ENCODE peak calls at places on chromosomes 1 and 21, in four cellular contexts. One of them, this sample, is unnamed.

GRCh38 chr1:200706109-200706720 is 32.5 kb upstream of the CAMSAP2 start:
- DNase-seq in H1: no peak
- DNase-seq in GM12892: no peak
- DNase-seq in GM12878: no peak
- DNase-seq in this sample: no peak

GRCh38 chr1:18941221-18942141 is 15.0 kb downstream of the IFFO2 start:
- DNase-seq in H1: no peak
- DNase-seq in GM12892: no peak
- DNase-seq in GM12878: no peak
- DNase-seq in this sample: no peak

GRCh38 chr1:180691322-180691721 is 59.5 kb downstream of the XPR1 start:
- DNase-seq in H1: no peak
- DNase-seq in GM12892: no peak
- DNase-seq in GM12878: no peak
- DNase-seq in this sample: no peak

GRCh38 chr21:44582055-44582454 is 1.7 kb upstream of the KRTAP10-5 start:
- DNase-seq in H1: no peak
- DNase-seq in GM12892: no peak
- DNase-seq in GM12878: no peak
- DNase-seq in this sample: no peak

GRCh38 chr1:204723131-204723787 is 37.7 kb upstream of the LRRN2 start:
- DNase-seq in H1: no peak
- DNase-seq in GM12892: no peak
- DNase-seq in GM12878: no peak
- DNase-seq in this sample: no peak

GRCh38 chr1:30419246-30419720 is 304.1 kb downstream of the MATN1 start:
- DNase-seq in H1: no peak
- DNase-seq in GM12892: no peak
- DNase-seq in GM12878: no peak
- DNase-seq in this sample: no peak

GRCh38 chr1:83882906-83883305 is 116.0 kb downstream of the TTLL7 start:
- DNase-seq in H1: no peak
- DNase-seq in GM12892: no peak
- DNase-seq in GM12878: no peak
- DNase-seq in this sample: no peak

GRCh38 chr1:22280526-22280925 is 137.6 kb upstream of the WNT4 start:
- DNase-seq in H1: no peak
- DNase-seq in GM12892: no peak
- DNase-seq in GM12878: no peak
- DNase-seq in this sample: no peak

GRCh38 chr1:200982071-200982945 is 41.2 kb downstream of the KIF21B start:
- DNase-seq in H1: no peak
- DNase-seq in GM12892: no peak
- DNase-seq in GM12878: no peak
- DNase-seq in this sample: no peak

GRCh38 chr21:32456497-32456918 is 44.0 kb downstream of the EVA1C start:
- DNase-seq in H1: no peak
- DNase-seq in GM12892: no peak
- DNase-seq in GM12878: no peak
- DNase-seq in this sample: no peak

GRCh38 chr1:92749024-92749634 is 35.8 kb downstream of the EVI5 start:
- DNase-seq in H1: no peak
- DNase-seq in GM12892: peak; percentile 20
- DNase-seq in GM12878: no peak
- DNase-seq in this sample: peak; percentile 36

GRCh38 chr1:157279157-157280140 is 141.3 kb upstream of the ETV3 start:
- DNase-seq in H1: no peak
- DNase-seq in GM12892: no peak
- DNase-seq in GM12878: no peak
- DNase-seq in this sample: no peak

GRCh38 chr1:29352719-29353420 is 116.5 kb downstream of the PTPRU start:
- DNase-seq in H1: no peak
- DNase-seq in GM12892: no peak
- DNase-seq in GM12878: no peak
- DNase-seq in this sample: no peak

GRCh38 chr21:34796518-34797201 is 127.9 kb downstream of the CLIC6 start:
- DNase-seq in H1: no peak
- DNase-seq in GM12892: no peak
- DNase-seq in GM12878: no peak
- DNase-seq in this sample: no peak

GRCh38 chr1:4690951-4691675 is 36.7 kb downstream of the AJAP1 start:
- DNase-seq in H1: no peak
- DNase-seq in GM12892: no peak
- DNase-seq in GM12878: no peak
- DNase-seq in this sample: no peak

GRCh38 chr1:147760481-147761260 is at the start of gene GJA5:
- DNase-seq in H1: no peak
- DNase-seq in GM12892: no peak
- DNase-seq in GM12878: no peak
- DNase-seq in this sample: no peak

DNA sequence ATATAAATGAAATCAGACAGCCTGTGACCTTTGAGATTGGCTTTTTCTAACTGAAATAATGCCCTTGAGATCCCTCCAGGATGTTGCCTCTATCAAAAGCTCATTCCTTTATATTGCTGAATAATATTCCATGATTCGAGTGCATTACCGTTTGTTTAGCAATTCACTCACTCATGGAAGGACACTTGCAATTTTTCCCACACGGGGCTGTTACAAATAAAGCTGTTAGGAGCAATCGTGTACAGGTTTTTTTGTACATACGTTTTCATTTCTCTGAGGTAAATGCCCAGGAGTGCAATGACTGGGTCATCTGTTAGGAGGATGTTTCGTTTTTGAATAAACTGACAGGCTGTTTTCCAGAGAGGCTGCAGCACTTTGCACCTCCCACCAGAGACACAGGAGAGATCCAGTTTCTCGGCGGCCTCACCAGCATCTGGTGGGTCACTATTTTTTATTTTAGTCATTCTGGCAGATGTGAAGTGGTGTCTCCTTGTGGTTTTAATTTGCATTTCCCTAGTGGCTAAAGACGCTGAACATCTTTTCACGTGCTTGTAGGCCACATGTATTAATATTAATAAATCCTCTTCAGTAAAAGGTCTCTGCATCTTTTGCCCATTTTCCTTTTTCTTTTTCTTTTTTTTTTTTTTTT is 11.0 kb downstream of the PRDM15 start:
- DNase-seq in H1: no peak
- DNase-seq in GM12892: peak; percentile 57
- DNase-seq in GM12878: peak; percentile 79
- DNase-seq in this sample: no peak
- TF ChIP-seq TAF1 in H1: no peak
- TF ChIP-seq TAF1 in GM12892: no peak
- TF ChIP-seq TAF1 in GM12878: no peak
- TF ChIP-seq TAF1 in this sample: no peak

DNA sequence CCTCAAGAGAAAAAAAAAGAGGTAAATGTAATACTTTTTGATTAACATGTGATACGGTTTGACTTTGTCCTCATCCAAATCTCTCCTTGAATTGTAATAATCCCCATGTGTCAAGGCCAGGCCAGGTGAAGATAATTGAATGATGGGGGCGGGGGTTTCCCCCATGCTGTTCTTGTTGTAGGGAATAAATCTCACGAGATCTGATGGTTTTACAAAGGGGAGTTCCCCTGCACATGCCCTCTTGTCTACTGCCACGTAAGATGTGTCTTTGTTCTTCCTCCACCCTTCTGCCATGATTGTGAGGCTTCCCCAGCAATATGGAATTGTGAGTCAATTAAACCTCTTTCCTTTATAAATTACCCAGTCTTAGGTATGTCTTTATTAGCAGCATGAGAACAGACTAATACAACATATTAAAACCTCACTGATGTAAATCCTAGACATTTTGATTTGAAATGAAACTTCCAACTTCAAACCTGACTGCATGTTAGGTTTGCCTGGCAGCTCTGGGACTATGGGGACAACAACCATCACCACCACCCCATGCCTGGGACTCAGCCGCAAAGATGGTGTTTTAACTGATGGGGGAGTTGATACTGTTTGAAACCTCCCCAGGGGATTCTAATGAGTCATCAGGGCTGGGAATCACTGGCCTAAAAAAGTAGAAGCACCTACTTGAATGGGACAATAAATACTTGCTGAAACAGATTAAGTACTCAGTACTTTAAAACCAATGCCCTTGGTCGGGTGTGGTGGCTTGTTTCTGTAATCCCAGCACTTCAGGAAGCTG is 32.8 kb upstream of the BACH1 start:
- DNase-seq in H1: no peak
- DNase-seq in GM12892: no peak
- DNase-seq in GM12878: peak; percentile 30
- DNase-seq in this sample: no peak
- TF ChIP-seq TAF1 in H1: no peak
- TF ChIP-seq TAF1 in GM12892: no peak
- TF ChIP-seq TAF1 in GM12878: no peak
- TF ChIP-seq TAF1 in this sample: no peak

GRCh38 chr1:227363825-227364224 is 45.5 kb upstream of the CDC42BPA start:
- DNase-seq in H1: no peak
- DNase-seq in GM12892: no peak
- DNase-seq in GM12878: no peak
- DNase-seq in this sample: no peak

GRCh38 chr1:227364657-227365056 is 46.4 kb upstream of the CDC42BPA start:
- DNase-seq in H1: no peak
- DNase-seq in GM12892: no peak
- DNase-seq in GM12878: no peak
- DNase-seq in this sample: no peak

GRCh38 chr1:227358079-227358358 is 39.7 kb upstream of the CDC42BPA start:
- DNase-seq in H1: no peak
- DNase-seq in GM12892: no peak
- DNase-seq in GM12878: no peak
- DNase-seq in this sample: no peak

GRCh38 chr1:227365473-227366067 is 47.3 kb upstream of the CDC42BPA start:
- DNase-seq in H1: no peak
- DNase-seq in GM12892: no peak
- DNase-seq in GM12878: no peak
- DNase-seq in this sample: no peak

GRCh38 chr1:227362039-227362438 is 43.7 kb upstream of the CDC42BPA start:
- DNase-seq in H1: no peak
- DNase-seq in GM12892: no peak
- DNase-seq in GM12878: no peak
- DNase-seq in this sample: no peak
- TF ChIP-seq TAF1 in H1: no peak
- TF ChIP-seq TAF1 in GM12892: no peak
- TF ChIP-seq TAF1 in GM12878: no peak
- TF ChIP-seq TAF1 in this sample: no peak

GRCh38 chr1:164838786-164839185 is 279.8 kb downstream of the PBX1 start:
- DNase-seq in H1: no peak
- DNase-seq in GM12892: no peak
- DNase-seq in GM12878: no peak
- DNase-seq in this sample: no peak

GRCh38 chr1:164830628-164831027 is 271.6 kb downstream of the PBX1 start:
- DNase-seq in H1: no peak
- DNase-seq in GM12892: no peak
- DNase-seq in GM12878: no peak
- DNase-seq in this sample: no peak

GRCh38 chr1:164836614-164837018 is 277.6 kb downstream of the PBX1 start:
- DNase-seq in H1: no peak
- DNase-seq in GM12892: no peak
- DNase-seq in GM12878: no peak
- DNase-seq in this sample: no peak

GRCh38 chr1:164834641-164835040 is 275.7 kb downstream of the PBX1 start:
- DNase-seq in H1: no peak
- DNase-seq in GM12892: no peak
- DNase-seq in GM12878: no peak
- DNase-seq in this sample: no peak
- TF ChIP-seq TAF1 in H1: no peak
- TF ChIP-seq TAF1 in GM12892: no peak
- TF ChIP-seq TAF1 in GM12878: no peak
- TF ChIP-seq TAF1 in this sample: no peak

GRCh38 chr1:194931166-194931565 is 1677.1 kb downstream of the KCNT2 start:
- DNase-seq in H1: no peak
- DNase-seq in GM12892: no peak
- DNase-seq in GM12878: no peak
- DNase-seq in this sample: no peak

GRCh38 chr1:194935864-194936263 is 1672.4 kb downstream of the KCNT2 start:
- DNase-seq in H1: no peak
- DNase-seq in GM12892: no peak
- DNase-seq in GM12878: no peak
- DNase-seq in this sample: no peak

GRCh38 chr1:194929376-194929775 is 1678.9 kb downstream of the KCNT2 start:
- DNase-seq in H1: no peak
- DNase-seq in GM12892: no peak
- DNase-seq in GM12878: no peak
- DNase-seq in this sample: no peak

GRCh38 chr1:194930132-194930531 is 1678.1 kb downstream of the KCNT2 start:
- DNase-seq in H1: no peak
- DNase-seq in GM12892: no peak
- DNase-seq in GM12878: no peak
- DNase-seq in this sample: no peak
- TF ChIP-seq TAF1 in H1: no peak
- TF ChIP-seq TAF1 in GM12892: no peak
- TF ChIP-seq TAF1 in GM12878: no peak
- TF ChIP-seq TAF1 in this sample: no peak

GRCh38 chr21:38333290-38334272 is 76.8 kb downstream of the KCNJ15 start:
- DNase-seq in H1: no peak
- DNase-seq in GM12892: no peak
- DNase-seq in GM12878: no peak
- DNase-seq in this sample: no peak
- TF ChIP-seq TAF1 in H1: no peak
- TF ChIP-seq TAF1 in GM12892: no peak
- TF ChIP-seq TAF1 in GM12878: no peak
- TF ChIP-seq TAF1 in this sample: no peak

DNA sequence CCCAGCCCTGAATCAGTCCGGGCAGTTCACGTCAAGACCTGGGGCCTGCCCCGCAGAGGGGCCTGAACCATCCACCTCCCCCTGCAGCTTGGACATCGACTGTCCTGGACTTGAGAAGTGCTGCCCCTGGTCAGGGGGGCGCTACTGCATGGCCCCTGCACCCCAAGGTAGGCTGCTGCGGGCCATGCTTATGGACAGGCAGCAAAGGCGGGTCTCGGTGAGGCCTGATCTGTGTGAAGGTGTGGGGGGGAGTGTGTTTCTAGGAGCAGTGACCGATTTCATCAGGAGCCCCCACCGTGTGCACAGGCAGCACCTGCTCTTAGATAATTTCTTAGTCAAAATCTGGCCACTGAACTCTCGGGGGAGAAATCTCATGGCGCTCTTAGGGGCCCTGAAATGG is 13.0 kb downstream of the UMODL1 start:
- DNase-seq in H1: no peak
- DNase-seq in GM12892: no peak
- DNase-seq in GM12878: no peak
- DNase-seq in this sample: no peak
- TF ChIP-seq TAF1 in H1: no peak
- TF ChIP-seq TAF1 in GM12892: no peak
- TF ChIP-seq TAF1 in GM12878: no peak
- TF ChIP-seq TAF1 in this sample: no peak

This sample was measured in GM12891.